ENCODE peak calls at places on chromosomes 4 and X, in four cellular contexts. V, U, K and W are unnamed samples.
A peak's percentile ranks its signal among the peaks of the same experiment; 100 is the strongest.

GRCh38 chr4:170990989-170991589 is 822.1 kb upstream of the GALNTL6 start:
- DNase-seq in V (peak; percentile 72), U (peak; percentile 53), K (no peak), W (no peak)

GRCh38 chr4:2755821-2756690 is at the start of gene TNIP2:
- DNase-seq in V (peak; percentile 89), U (peak; percentile 88), K (peak; percentile 74), W (peak; percentile 96)

GRCh38 chrX:37998586-37999267 is 7.6 kb upstream of the SYTL5 start:
- DNase-seq in V (no peak), U (no peak), K (no peak), W (no peak)

GRCh38 chrX:133698298-133698697 is 283.0 kb upstream of the GPC4 start:
- DNase-seq in V (peak; percentile 54), U (peak; percentile 19), K (no peak), W (no peak)

GRCh38 chrX:18701621-18702361 is 5.7 kb upstream of the PPEF1 start:
- DNase-seq in V (peak; percentile 17), U (no peak), K (no peak), W (no peak)

GRCh38 chr4:108045687-108046024 is 56.0 kb downstream of the HADH start:
- DNase-seq in V (no peak), U (no peak), K (no peak), W (no peak)

GRCh38 chr4:105951198-105951597 is 55.9 kb downstream of the NPNT start:
- DNase-seq in V (no peak), U (no peak), K (no peak), W (no peak)

GRCh38 chr4:145954924-145955339 is 16.3 kb upstream of the ZNF827 start:
- DNase-seq in V (no peak), U (no peak), K (no peak), W (no peak)

GRCh38 chr4:55615008-55615407 is 21.1 kb downstream of the NMU start:
- DNase-seq in V (no peak), U (no peak), K (no peak), W (no peak)

GRCh38 chr4:107069049-107069448 is 32.9 kb upstream of the DKK2 start:
- DNase-seq in V (no peak), U (no peak), K (no peak), W (no peak)

GRCh38 chrX:132986556-132986955 is 28.1 kb upstream of the HS6ST2 start:
- DNase-seq in V (no peak), U (no peak), K (no peak), W (no peak)

GRCh38 chrX:5810636-5811035 is 418.0 kb downstream of the NLGN4X start:
- DNase-seq in V (no peak), U (peak; percentile 25), K (no peak), W (no peak)

GRCh38 chrX:103730746-103731508 is 20.2 kb downstream of the TMEM31 start:
- DNase-seq in V (peak; percentile 28), U (no peak), K (no peak), W (no peak)

GRCh38 chrX:129780441-129781105 is 824 bp downstream of the SASH3 start:
- DNase-seq in V (no peak), U (no peak), K (no peak), W (peak; percentile 86)

GRCh38 chrX:129781134-129782014 is 1.6 kb downstream of the SASH3 start:
- DNase-seq in V (no peak), U (no peak), K (peak; percentile 69), W (peak; percentile 95)

GRCh38 chrX:129779086-129779672 is 570 bp upstream of the SASH3 start:
- DNase-seq in V (no peak), U (no peak), K (no peak), W (peak; percentile 67)

GRCh38 chrX:129782015-129782495 is 2.3 kb downstream of the SASH3 start:
- DNase-seq in V (no peak), U (no peak), K (no peak), W (no peak)

DNA sequence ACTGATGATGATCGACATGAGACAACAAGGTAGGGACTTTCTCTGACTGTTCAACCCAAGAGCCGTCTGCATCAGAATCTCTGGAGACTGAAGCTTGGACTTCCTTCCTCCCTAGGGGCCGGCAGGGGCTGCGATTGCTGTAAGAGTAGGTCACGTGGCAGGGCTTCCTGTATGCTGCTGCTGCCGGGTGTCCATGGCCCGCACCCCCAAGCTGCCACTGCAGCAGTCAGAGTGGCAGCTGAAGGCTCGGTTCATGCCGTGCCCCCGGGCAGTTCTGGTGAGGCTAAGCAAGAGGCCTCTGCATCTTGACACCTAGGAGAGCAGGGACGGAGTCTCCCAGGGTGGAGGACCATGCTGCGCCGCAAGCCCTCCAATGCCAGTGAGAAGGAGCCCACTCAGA is at the start of gene SASH3:
- DNase-seq in V (no peak), U (no peak), K (peak; percentile 58), W (peak; percentile 95)
- H3K4me3 ChIP-seq in V (no peak within 1 kb of the TSS), U (no peak within 1 kb of the TSS), K (peak within 1 kb of the TSS; percentile 97), W (peak within 1 kb of the TSS; percentile 53)

GRCh38 chr4:95672811-95673210 is 124.0 kb upstream of the UNC5C start:
- DNase-seq in V (no peak), U (no peak), K (no peak), W (no peak)
- H3K9me3 ChIP-seq in V (no peaks in the 10 kb centered on the region), U (no peaks in the 10 kb centered on the region), K (no peaks in the 10 kb centered on the region), W (no peaks in the 10 kb centered on the region)

GRCh38 chr4:30716158-30716557 is 4.0 kb upstream of the PCDH7 start:
- DNase-seq in V (no peak), U (peak; percentile 60), K (no peak), W (no peak)
- H3K4me3 ChIP-seq in V (peak overlapping the region; percentile 35), U (peak overlapping the region; percentile 92), K (no peak overlapping the region), W (peak overlapping the region; percentile 23)

GRCh38 chrX:40318796-40319195 is 221.0 kb upstream of the BCOR start:
- DNase-seq in V (no peak), U (no peak), K (no peak), W (no peak)
- H3K9me3 ChIP-seq in V (no peaks in the 10 kb centered on the region), U (no peaks in the 10 kb centered on the region), K (no peaks in the 10 kb centered on the region), W (no peaks in the 10 kb centered on the region)

GRCh38 chrX:106964290-106964689 is 35.7 kb downstream of the MORC4 start:
- DNase-seq in V (no peak), U (no peak), K (no peak), W (no peak)
- H3K4me3 ChIP-seq in V (no peak overlapping the region), U (no peak overlapping the region), K (no peak overlapping the region), W (no peak overlapping the region)

DNA sequence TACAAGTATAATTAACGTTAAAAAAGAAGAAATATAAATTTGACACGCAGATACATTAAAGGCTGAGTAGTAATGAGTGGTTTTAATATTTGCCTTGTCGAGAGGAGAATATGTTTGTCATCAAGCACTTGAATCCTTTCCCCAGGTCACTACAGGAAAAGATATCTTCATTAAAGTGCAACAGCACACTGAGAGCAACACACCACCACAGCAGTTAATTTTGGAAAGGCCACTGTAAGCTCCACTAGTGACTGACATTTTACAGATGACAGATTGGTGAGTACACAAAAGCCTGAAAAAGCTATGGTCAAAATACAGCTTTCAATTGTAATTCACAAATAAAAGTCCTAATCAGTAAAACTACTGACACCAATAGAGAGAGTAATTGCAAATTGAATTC is 76.6 kb downstream of the ZNF718 start:
- DNase-seq in V (no peak), U (no peak), K (no peak), W (no peak)
- H3K9me3 ChIP-seq in V (peaks cover 3% of the 10 kb centered on the region), U (no peaks in the 10 kb centered on the region), K (peaks cover 5% of the 10 kb centered on the region), W (peaks cover 100% of the 10 kb centered on the region)